ENCODE peak calls at places on chromosomes 16 and 17, in six cellular contexts. P is psoas muscle; V is LHCN-M2; B is neuronal stem cell; L is lower leg skin; A is activated CD4-positive, CD25-positive, alpha-beta regulatory T cell. G is an unnamed sample.

GRCh38 chr17:61928101-61928436 is 287 bp upstream of the INTS2 start:
- DNase-seq in P (no peak), V (no peak), B (no peak), L (no peak), A (no peak), G (no peak)

GRCh38 chr16:1635070-1635469 is 22.9 kb downstream of the CRAMP1 start:
- DNase-seq in P (no peak), V (no peak), B (no peak), L (no peak), A (no peak), G (no peak)

GRCh38 chr17:38749222-38750043 is 1.3 kb upstream of the PCGF2 start:
- DNase-seq in P (peak; percentile 91), V (peak; percentile 76), B (peak; percentile 77), L (peak; percentile 83), A (no peak), G (peak; percentile 92)

GRCh38 chr17:67270411-67270810 is 25.4 kb upstream of the HELZ start:
- DNase-seq in P (no peak), V (no peak), B (no peak), L (no peak), A (no peak), G (no peak)

GRCh38 chr17:41494524-41494923 is 4.8 kb upstream of the KRT36 start:
- DNase-seq in P (no peak), V (peak; percentile 78), B (no peak), L (no peak), A (no peak), G (no peak)

GRCh38 chr17:34826332-34826731 is 134.9 kb downstream of the CCT6B start:
- DNase-seq in P (no peak), V (no peak), B (no peak), L (no peak), A (no peak), G (no peak)

GRCh38 chr17:70080541-70081347 is 5.7 kb downstream of the KCNJ16 start:
- DNase-seq in P (no peak), V (peak; percentile 45), B (no peak), L (peak; percentile 25), A (no peak), G (no peak)

GRCh38 chr16:89135166-89135565 is 36.4 kb upstream of the CDH15 start:
- DNase-seq in P (no peak), V (no peak), B (no peak), L (no peak), A (no peak), G (peak; percentile 33)

GRCh38 chr17:7842380-7842949 is 8.4 kb downstream of the KDM6B start:
- DNase-seq in P (peak; percentile 86), V (peak; percentile 87), B (no peak), L (no peak), A (peak; percentile 89), G (peak; percentile 83)

GRCh38 chr16:22239131-22239805 is 33.2 kb downstream of the EEF2K start:
- DNase-seq in P (no peak), V (no peak), B (no peak), L (no peak), A (no peak), G (no peak)

GRCh38 chr17:57726213-57726612 is 18.9 kb downstream of the CCDC182 start:
- DNase-seq in P (no peak), V (no peak), B (no peak), L (no peak), A (no peak), G (no peak)

GRCh38 chr16:85860413-85861094 is 38.4 kb upstream of the IRF8 start:
- DNase-seq in P (no peak), V (no peak), B (no peak), L (no peak), A (no peak), G (peak; percentile 52)

GRCh38 chr17:39096435-39097158 is 54.8 kb downstream of the PLXDC1 start:
- DNase-seq in P (no peak), V (no peak), B (no peak), L (no peak), A (no peak), G (no peak)

GRCh38 chr16:1781758-1782407 is 488 bp downstream of the SPSB3 start:
- DNase-seq in P (peak; percentile 26), V (no peak), B (peak; percentile 14), L (no peak), A (no peak), G (no peak)

GRCh38 chr17:15649861-15650391 is 30.4 kb upstream of the FBXW10B start:
- DNase-seq in P (peak; percentile 59), V (peak; percentile 35), B (no peak), L (peak; percentile 64), A (no peak), G (peak; percentile 46)

GRCh38 chr17:42843358-42843934 is 934 bp upstream of the AOC2 start:
- DNase-seq in P (no peak), V (peak; percentile 56), B (no peak), L (no peak), A (no peak), G (no peak)

GRCh38 chr16:82156761-82157654 is 13.0 kb downstream of the MPHOSPH6 start:
- DNase-seq in P (no peak), V (peak; percentile 34), B (no peak), L (no peak), A (no peak), G (no peak)

GRCh38 chr17:61551255-61551742 is 39.7 kb downstream of the NACA2 start:
- DNase-seq in P (no peak), V (peak; percentile 56), B (peak; percentile 3), L (no peak), A (no peak), G (no peak)

GRCh38 chr17:74690409-74690825 is 22.3 kb downstream of the CD300LF start:
- DNase-seq in P (no peak), V (no peak), B (no peak), L (peak; percentile 31), A (no peak), G (peak; percentile 62)

GRCh38 chr17:44922746-44923470 is 7.6 kb upstream of the GFAP start:
- DNase-seq in P (no peak), V (no peak), B (no peak), L (no peak), A (no peak), G (peak; percentile 59)

GRCh38 chr16:278863-279366 is 1.5 kb upstream of the ARHGDIG start:
- DNase-seq in P (no peak), V (peak; percentile 48), B (no peak), L (no peak), A (no peak), G (no peak)

GRCh38 chr16:15055141-15056053 is 477 bp downstream of the NTAN1 start:
- DNase-seq in P (peak; percentile 69), V (peak; percentile 48), B (no peak), L (peak; percentile 53), A (peak; percentile 57), G (peak; percentile 66)

GRCh38 chr16:67942200-67942509 is 1.8 kb downstream of the LCAT start:
- DNase-seq in P (peak; percentile 27), V (peak; percentile 37), B (no peak), L (no peak), A (no peak), G (peak; percentile 25)

GRCh38 chr16:84065536-84066132 is 23.0 kb upstream of the SLC38A8 start:
- DNase-seq in P (peak; percentile 44), V (peak; percentile 43), B (no peak), L (peak; percentile 52), A (no peak), G (no peak)

GRCh38 chr17:1714488-1714979 is 4.4 kb upstream of the TLCD2 start:
- DNase-seq in P (peak; percentile 99), V (peak; percentile 96), B (peak; percentile 92), L (peak; percentile 96), A (no peak), G (peak; percentile 100)

GRCh38 chr17:21452377-21453143 is 76.4 kb downstream of the KCNJ12 start:
- DNase-seq in P (peak; percentile 52), V (peak; percentile 58), B (peak; percentile 18), L (peak; percentile 63), A (no peak), G (peak; percentile 76)

GRCh38 chr16:89004209-89004831 is 27.3 kb upstream of the CBFA2T3 start:
- DNase-seq in P (no peak), V (no peak), B (no peak), L (no peak), A (no peak), G (no peak)

GRCh38 chr16:64437706-64438329 is 684.0 kb downstream of the CDH11 start:
- DNase-seq in P (no peak), V (no peak), B (no peak), L (no peak), A (no peak), G (no peak)

GRCh38 chr16:87233928-87234327 is 83.3 kb downstream of the C16orf95 start:
- DNase-seq in P (no peak), V (peak; percentile 25), B (no peak), L (no peak), A (no peak), G (no peak)